ENCODE peak calls at places on chromosomes 16 and 17, in five cellular contexts. B, H, D, K and M are unnamed samples.

GRCh38 chr17:73342057-73342522 is 30.3 kb upstream of the CDC42EP4 start:
- DNase-seq in B (peak), K (no peak), H (peak), D (no peak), M (no peak)

GRCh38 chr17:62625184-62625869 is 2.1 kb upstream of the MRC2 start:
- DNase-seq in B (no peak), D (no peak), K (no peak), H (no peak), M (no peak)

GRCh38 chr16:88034770-88035169 is 83.5 kb downstream of the BANP start:
- DNase-seq in H (no peak), B (no peak), D (no peak), K (no peak), M (no peak)

GRCh38 chr17:66978514-66979061 is 14.1 kb downstream of the CACNG4 start:
- DNase-seq in D (no peak), B (no peak), H (no peak), K (no peak), M (no peak)

GRCh38 chr17:7929158-7930029 is at the start of gene KCNAB3:
- DNase-seq in B (no peak), K (peak), H (no peak), D (peak), M (peak)

GRCh38 chr17:77429985-77430752 is 289.4 kb downstream of the SEC14L1 start:
- DNase-seq in K (peak), H (peak), D (peak), B (peak), M (no peak)

GRCh38 chr17:32491371-32492280 is 4.8 kb downstream of the CDK5R1 start:
- DNase-seq in K (no peak), D (no peak), B (no peak), H (no peak), M (no peak)

GRCh38 chr16:87305505-87306391 is 11.4 kb downstream of the C16orf95 start:
- DNase-seq in H (no peak), D (no peak), K (no peak), B (peak), M (no peak)

GRCh38 chr17:73914536-73915274 is 270.5 kb upstream of the SDK2 start:
- DNase-seq in B (peak), D (no peak), K (no peak), H (no peak), M (no peak)

GRCh38 chr16:54879681-54880080 is 51.0 kb upstream of the IRX5 start:
- DNase-seq in D (no peak), B (no peak), H (no peak), K (no peak), M (no peak)

GRCh38 chr17:33873218-33873617 is 381.9 kb upstream of the CCL2 start:
- DNase-seq in D (no peak), H (no peak), B (no peak), K (no peak), M (no peak)

GRCh38 chr16:81280393-81280792 is 34.4 kb upstream of the GAN start:
- DNase-seq in D (no peak), B (no peak), H (no peak), K (no peak), M (no peak)

GRCh38 chr17:77831497-77832179 is 126.9 kb upstream of the TNRC6C start:
- DNase-seq in D (no peak), B (peak), H (no peak), K (no peak), M (no peak)

GRCh38 chr16:57788951-57789350 is 13.3 kb downstream of the KIFC3 start:
- DNase-seq in D (no peak), B (no peak), K (no peak), H (no peak), M (no peak)

GRCh38 chr16:87847785-87848675 is 21.3 kb downstream of the SLC7A5 start:
- DNase-seq in K (no peak), B (no peak), D (no peak), H (peak), M (no peak)